ENCODE peak calls at places on chromosomes 16 and 17, in six cellular contexts. Y, M, R, D, J and B are unnamed samples. For H3K9me3, the result is how much of the 10 kb centered on the place peaks cover.

GRCh38 chr16:49015189-49015540 is 266.5 kb downstream of the CBLN1 start:
- DNase-seq in R (no peak), D (no peak), M (no peak), J (no peak), Y (no peak), B (no peak)

GRCh38 chr17:47223460-47223859 is 14.3 kb downstream of the MYL4 start:
- DNase-seq in Y (no peak), M (no peak), D (no peak), J (no peak), R (no peak), B (no peak)

GRCh38 chr17:75876190-75876937 is 2.0 kb downstream of the TRIM47 start:
- DNase-seq in D (no peak), R (peak), Y (peak), J (peak), M (no peak), B (no peak)

GRCh38 chr17:8012996-8013640 is 10.7 kb downstream of the GUCY2D start:
- DNase-seq in D (no peak), M (no peak), R (no peak), Y (no peak), J (no peak), B (no peak)

GRCh38 chr17:68482576-68483001 is 25.3 kb upstream of the WIPI1 start:
- DNase-seq in D (no peak), J (no peak), M (no peak), Y (no peak), R (no peak), B (no peak)

GRCh38 chr17:30547778-30548177 is 70.6 kb downstream of the GOSR1 start:
- DNase-seq in J (no peak), M (no peak), D (no peak), Y (no peak), R (no peak), B (no peak)

GRCh38 chr17:1422907-1423306 is 22.9 kb upstream of the YWHAE start:
- DNase-seq in J (peak), D (peak), Y (no peak), M (peak), R (no peak), B (no peak)

GRCh38 chr16:72551649-72552048 is 379.7 kb upstream of the PMFBP1 start:
- DNase-seq in J (no peak), Y (no peak), M (no peak), D (no peak), R (no peak), B (no peak)

GRCh38 chr16:66224186-66224585 is 142.3 kb upstream of the CDH5 start:
- DNase-seq in M (no peak), Y (no peak), R (no peak), D (no peak), J (no peak), B (no peak)

GRCh38 chr16:8355714-8356113 is 234.6 kb downstream of the TMEM114 start:
- DNase-seq in R (no peak), Y (no peak), D (no peak), M (no peak), J (no peak), B (no peak)

GRCh38 chr17:78130439-78131101 is at the start of gene TMC8:
- DNase-seq in J (no peak), Y (peak), D (no peak), M (peak), R (peak), B (no peak)

GRCh38 chr16:15961060-15961511 is 11.7 kb downstream of the ABCC1 start:
- DNase-seq in J (no peak), R (no peak), Y (peak), M (no peak), D (peak), B (no peak)

GRCh38 chr16:7209598-7209997 is 123.0 kb upstream of the RBFOX1 start:
- DNase-seq in R (no peak), M (no peak), J (no peak), D (no peak), Y (no peak), B (no peak)

GRCh38 chr17:76224321-76224852 is 15.9 kb downstream of the RNF157 start:
- DNase-seq in M (no peak), D (no peak), Y (no peak), R (no peak), J (no peak), B (no peak)

GRCh38 chr17:37824534-37825485 is 80.0 kb upstream of the HNF1B start:
- DNase-seq in R (no peak), J (peak), Y (no peak), M (no peak), D (peak), B (no peak)

GRCh38 chr17:2701161-2701995 is 10.2 kb downstream of the CLUH start:
- DNase-seq in D (no peak), M (peak), Y (no peak), J (no peak), R (peak), B (no peak)

GRCh38 chr16:59341368-59341767 is 607.3 kb upstream of the GOT2 start:
- DNase-seq in J (no peak), Y (no peak), M (no peak), D (no peak), R (no peak), B (no peak)

GRCh38 chr16:46862555-46863447 is 21.4 kb upstream of the GPT2 start:
- DNase-seq in M (no peak), Y (no peak), R (no peak), J (peak), D (no peak), B (no peak)

GRCh38 chr17:32609085-32609484 is 122.3 kb downstream of the CDK5R1 start:
- DNase-seq in J (peak), D (peak), M (peak), Y (peak), R (peak), B (no peak)

GRCh38 chr16:31130336-31130812 is 5.2 kb downstream of the PRSS8 start:
- DNase-seq in Y (peak), D (no peak), J (no peak), R (no peak), M (no peak), B (no peak)

GRCh38 chr16:51500306-51500705 is 349.2 kb upstream of the SALL1 start:
- DNase-seq in M (no peak), J (peak), R (no peak), Y (no peak), D (peak), B (no peak)

GRCh38 chr16:85033153-85033552 is 5.6 kb downstream of the KIAA0513 start:
- DNase-seq in J (no peak), M (peak), Y (no peak), D (no peak), R (no peak), B (no peak)

GRCh38 chr17:38654411-38655398 is 20.1 kb downstream of the EPOP start:
- DNase-seq in D (no peak), M (no peak), R (no peak), J (no peak), Y (no peak), B (no peak)

GRCh38 chr17:50863221-50863843 is 2.8 kb downstream of the TOB1 start:
- DNase-seq in D (peak), Y (peak), J (peak), R (no peak), M (no peak), B (no peak)

GRCh38 chr17:77840156-77840555 is 118.3 kb upstream of the TNRC6C start:
- DNase-seq in Y (no peak), R (no peak), M (peak), J (no peak), D (no peak), B (no peak)

GRCh38 chr16:57619606-57620315 is 8.7 kb upstream of the ADGRG1 start:
- DNase-seq in J (no peak), R (peak), Y (peak), D (no peak), M (peak), B (no peak)

GRCh38 chr16:47037396-47037745 is 63.9 kb upstream of the DNAJA2 start:
- DNase-seq in Y (no peak), J (no peak), M (no peak), R (no peak), D (no peak), B (no peak)

GRCh38 chr17:31677681-31678080 is 181.4 kb downstream of the COPRS start:
- DNase-seq in D (no peak), J (no peak), R (peak), Y (no peak), M (no peak), B (no peak)

GRCh38 chr16:10741844-10742243 is 1.8 kb upstream of the NUBP1 start:
- DNase-seq in D (peak), Y (peak), R (no peak), M (no peak), J (no peak), B (no peak)

GRCh38 chr16:50261160-50261706 is 5.1 kb upstream of the ADCY7 start:
- DNase-seq in Y (no peak), R (no peak), D (no peak), M (peak), J (no peak), B (no peak)

DNA sequence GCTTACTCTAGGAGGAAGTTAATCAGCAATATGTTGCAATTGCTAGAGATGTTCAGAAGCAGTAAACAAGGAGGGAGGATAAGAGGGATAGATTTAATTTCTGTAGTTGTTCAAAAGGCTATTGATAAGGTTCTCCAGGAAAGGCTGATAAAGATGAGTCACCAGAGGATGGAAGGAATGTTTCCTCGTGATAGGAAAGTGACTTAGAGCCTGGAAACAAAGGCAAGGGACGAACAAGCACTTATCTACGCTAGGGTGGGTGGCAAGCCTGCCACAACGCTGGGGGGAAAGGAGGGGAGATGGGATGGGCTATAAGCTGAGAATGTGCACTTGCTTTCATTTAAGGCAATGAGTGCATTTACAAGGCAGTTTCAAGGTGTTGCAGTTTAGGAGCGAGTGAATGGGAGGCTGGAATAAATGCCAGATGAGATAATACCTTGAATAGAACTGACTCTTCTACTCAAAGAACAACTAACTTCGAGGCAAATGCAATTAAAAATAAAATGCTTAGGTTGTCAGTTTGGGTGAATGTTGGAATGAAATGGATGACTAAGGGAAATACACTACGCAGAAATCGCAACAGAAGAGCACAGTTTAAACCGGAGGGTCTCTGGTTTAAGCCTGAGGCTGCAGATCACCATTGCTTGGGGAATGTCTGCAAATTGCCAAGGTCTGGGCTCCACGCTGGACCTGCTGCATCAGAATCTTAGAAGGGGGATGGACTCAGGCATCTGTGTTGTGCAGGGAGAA is 76.0 kb upstream of the RBBP6 start:
- DNase-seq in D (no peak), M (no peak), R (no peak), J (no peak), Y (no peak), B (no peak)
- H3K9me3 ChIP-seq in D (under half), M (under half), R (under half), J (under half), Y (under half), B (under half)

GRCh38 chr16:35342012-35342411 is 1882.6 kb downstream of the TP53TG3F start:
- DNase-seq in R (no peak), J (no peak), Y (no peak), D (no peak), M (no peak), B (no peak)
- H3K9me3 ChIP-seq in R (under half), J (under half), Y (under half), D (under half), M (under half), B (under half)

GRCh38 chr16:78439646-78440045 is 340.2 kb downstream of the WWOX start:
- DNase-seq in Y (no peak), M (no peak), R (no peak), D (no peak), J (no peak), B (no peak)

GRCh38 chr16:78437352-78437968 is 338.0 kb downstream of the WWOX start:
- DNase-seq in M (no peak), J (peak), D (peak), Y (peak), R (no peak), B (no peak)

GRCh38 chr16:78443780-78444422 is 344.4 kb downstream of the WWOX start:
- DNase-seq in R (no peak), J (peak), M (no peak), Y (no peak), D (peak), B (no peak)

GRCh38 chr16:78443300-78443604 is 343.8 kb downstream of the WWOX start:
- DNase-seq in D (peak), R (no peak), J (no peak), Y (no peak), M (no peak), B (no peak)

GRCh38 chr16:78441298-78441697 is 341.8 kb downstream of the WWOX start:
- DNase-seq in M (no peak), J (no peak), R (no peak), Y (no peak), D (no peak), B (no peak)
- H3K9me3 ChIP-seq in M (under half), J (under half), R (under half), Y (under half), D (under half), B (under half)

GRCh38 chr16:5938607-5939006 is 841.0 kb upstream of the EEF2KMT start:
- DNase-seq in J (no peak), Y (no peak), D (no peak), M (no peak), R (no peak), B (no peak)
- H3K9me3 ChIP-seq in J (under half), Y (under half), D (under half), M (under half), R (under half), B (under half)

GRCh38 chr17:22128171-22128570 is 435.8 kb downstream of the KCNJ18 start:
- DNase-seq in D (no peak), Y (no peak), J (no peak), R (no peak), M (no peak), B (no peak)

GRCh38 chr17:22128723-22129122 is 436.4 kb downstream of the KCNJ18 start:
- DNase-seq in R (no peak), D (no peak), M (no peak), Y (no peak), J (no peak), B (no peak)

GRCh38 chr17:22131740-22132139 is 439.4 kb downstream of the KCNJ18 start:
- DNase-seq in J (no peak), Y (no peak), R (no peak), D (no peak), M (no peak), B (no peak)
- H3K9me3 ChIP-seq in J (under half), Y (under half), R (under half), D (under half), M (under half), B (under half)

GRCh38 chr17:73940511-73940910 is 263.0 kb upstream of the RPL38 start:
- DNase-seq in Y (no peak), R (no peak), D (no peak), J (no peak), M (no peak), B (no peak)
- H3K9me3 ChIP-seq in Y (under half), R (under half), D (under half), J (under half), M (under half), B (under half)

DNA sequence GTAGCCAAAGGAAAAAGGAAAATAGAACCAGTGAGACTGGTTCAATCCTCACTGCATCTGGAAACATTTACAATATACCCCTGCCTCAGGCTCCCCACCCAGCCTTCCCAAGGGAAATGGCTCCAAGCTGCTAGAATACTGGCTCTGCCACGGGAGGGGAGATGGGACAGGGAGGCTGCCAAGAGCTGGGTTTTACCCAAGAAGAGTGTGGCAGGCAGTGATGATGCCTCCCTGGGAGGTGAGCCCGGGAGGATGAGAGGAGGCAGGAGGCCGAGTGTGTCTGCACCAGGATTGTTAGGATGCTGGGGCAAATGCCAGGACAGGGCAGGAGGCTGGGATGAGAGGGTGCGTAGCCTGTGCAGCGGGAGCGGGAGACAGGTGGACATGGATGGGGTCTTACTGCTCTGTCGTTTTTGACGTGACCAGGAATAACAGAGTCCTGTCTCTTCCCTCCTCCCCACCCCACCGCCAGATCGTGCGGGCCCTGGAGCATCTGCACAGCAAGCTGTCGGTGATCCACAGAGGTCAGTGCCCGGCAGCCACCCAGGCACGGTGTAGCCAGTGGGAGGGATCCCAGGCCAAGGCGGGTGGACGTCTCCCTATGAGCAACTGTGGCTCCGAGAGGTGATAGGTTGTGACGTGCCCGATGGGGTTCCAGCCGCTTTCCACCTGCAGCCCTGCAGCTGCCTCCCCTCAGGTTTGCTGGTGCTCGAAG is 18.4 kb downstream of the MAP2K3 start:
- DNase-seq in R (peak), D (no peak), J (no peak), Y (no peak), M (peak), B (no peak)
- H3K9me3 ChIP-seq in R (under half), D (under half), J (under half), Y (under half), M (under half), B (under half)

GRCh38 chr17:70327723-70328122 is 158.4 kb downstream of the KCNJ2 start:
- DNase-seq in J (no peak), M (no peak), D (no peak), R (no peak), Y (no peak), B (no peak)
- H3K9me3 ChIP-seq in J (under half), M (under half), D (under half), R (under half), Y (under half), B (under half)

GRCh38 chr16:35144212-35144932 is 1685.0 kb downstream of the TP53TG3F start:
- DNase-seq in D (no peak), R (no peak), J (no peak), M (no peak), Y (no peak), B (no peak)
- H3K9me3 ChIP-seq in D (under half), R (under half), J (under half), M (under half), Y (under half), B (under half)